ENCODE peak calls at places on chromosomes 2 and 18, in nine cellular contexts. One of them, this sample, is unnamed.

GRCh38 chr18:433297-433696 is 67.2 kb downstream of the COLEC12 start:
- DNase-seq in D341Med: no peak
- DNase-seq in cardiac fibroblast: no peak
- DNase-seq in hepatocyte: no peak
- DNase-seq in progenitor cell of endocrine pancreas: no peak
- DNase-seq in NCI-H774: no peak
- DNase-seq in GM20000: no peak
- DNase-seq in NCI-H1436 treated with DMSO at 0.1 percent for 48 hours: no peak
- DNase-seq in NCI-H748 treated with DMSO at 0.1 percent for 48 hours: no peak
- DNase-seq in this sample: no peak

GRCh38 chr2:237875234-237876055 is 16.0 kb downstream of the RAMP1 start:
- DNase-seq in NCI-H774: no peak
- DNase-seq in NCI-H748 treated with DMSO at 0.1 percent for 48 hours: no peak
- DNase-seq in cardiac fibroblast: no peak
- DNase-seq in D341Med: no peak
- DNase-seq in progenitor cell of endocrine pancreas: no peak
- DNase-seq in hepatocyte: peak; percentile 3
- DNase-seq in NCI-H1436 treated with DMSO at 0.1 percent for 48 hours: no peak
- DNase-seq in GM20000: peak; percentile 18
- DNase-seq in this sample: peak; percentile 38

GRCh38 chr2:45000921-45001628 is 8.2 kb downstream of the SIX2 start:
- DNase-seq in GM20000: no peak
- DNase-seq in NCI-H774: no peak
- DNase-seq in NCI-H748 treated with DMSO at 0.1 percent for 48 hours: no peak
- DNase-seq in hepatocyte: peak; percentile 54
- DNase-seq in D341Med: no peak
- DNase-seq in progenitor cell of endocrine pancreas: no peak
- DNase-seq in cardiac fibroblast: peak; percentile 25
- DNase-seq in NCI-H1436 treated with DMSO at 0.1 percent for 48 hours: no peak
- DNase-seq in this sample: peak; percentile 75

GRCh38 chr2:116980354-116980753 is 834.1 kb upstream of the DDX18 start:
- DNase-seq in NCI-H774: peak; percentile 15
- DNase-seq in NCI-H1436 treated with DMSO at 0.1 percent for 48 hours: no peak
- DNase-seq in D341Med: no peak
- DNase-seq in GM20000: no peak
- DNase-seq in progenitor cell of endocrine pancreas: no peak
- DNase-seq in hepatocyte: no peak
- DNase-seq in NCI-H748 treated with DMSO at 0.1 percent for 48 hours: peak; percentile 45
- DNase-seq in cardiac fibroblast: no peak
- DNase-seq in this sample: no peak

GRCh38 chr18:44028109-44028508 is 652.6 kb upstream of the SETBP1 start:
- DNase-seq in progenitor cell of endocrine pancreas: no peak
- DNase-seq in NCI-H1436 treated with DMSO at 0.1 percent for 48 hours: no peak
- DNase-seq in NCI-H748 treated with DMSO at 0.1 percent for 48 hours: no peak
- DNase-seq in GM20000: no peak
- DNase-seq in hepatocyte: no peak
- DNase-seq in NCI-H774: no peak
- DNase-seq in cardiac fibroblast: no peak
- DNase-seq in D341Med: no peak
- DNase-seq in this sample: no peak

GRCh38 chr2:53217250-53217649 is 550.4 kb upstream of the CHAC2 start:
- DNase-seq in NCI-H774: no peak
- DNase-seq in NCI-H1436 treated with DMSO at 0.1 percent for 48 hours: no peak
- DNase-seq in NCI-H748 treated with DMSO at 0.1 percent for 48 hours: no peak
- DNase-seq in cardiac fibroblast: no peak
- DNase-seq in hepatocyte: no peak
- DNase-seq in D341Med: no peak
- DNase-seq in progenitor cell of endocrine pancreas: no peak
- DNase-seq in GM20000: no peak
- DNase-seq in this sample: no peak

GRCh38 chr2:2621855-2622254 is 290.8 kb upstream of the MYT1L start:
- DNase-seq in NCI-H1436 treated with DMSO at 0.1 percent for 48 hours: no peak
- DNase-seq in hepatocyte: no peak
- DNase-seq in cardiac fibroblast: no peak
- DNase-seq in D341Med: no peak
- DNase-seq in NCI-H774: no peak
- DNase-seq in GM20000: no peak
- DNase-seq in progenitor cell of endocrine pancreas: no peak
- DNase-seq in NCI-H748 treated with DMSO at 0.1 percent for 48 hours: no peak
- DNase-seq in this sample: no peak

GRCh38 chr2:102499558-102499957 is 26.5 kb downstream of the SLC9A4 start:
- DNase-seq in cardiac fibroblast: no peak
- DNase-seq in progenitor cell of endocrine pancreas: no peak
- DNase-seq in NCI-H774: no peak
- DNase-seq in GM20000: no peak
- DNase-seq in hepatocyte: no peak
- DNase-seq in NCI-H748 treated with DMSO at 0.1 percent for 48 hours: no peak
- DNase-seq in NCI-H1436 treated with DMSO at 0.1 percent for 48 hours: no peak
- DNase-seq in D341Med: no peak
- DNase-seq in this sample: no peak

GRCh38 chr2:47354013-47354816 is 48.7 kb upstream of the MSH2 start:
- DNase-seq in NCI-H1436 treated with DMSO at 0.1 percent for 48 hours: no peak
- DNase-seq in D341Med: no peak
- DNase-seq in NCI-H774: no peak
- DNase-seq in progenitor cell of endocrine pancreas: no peak
- DNase-seq in hepatocyte: peak; percentile 65
- DNase-seq in NCI-H748 treated with DMSO at 0.1 percent for 48 hours: no peak
- DNase-seq in GM20000: no peak
- DNase-seq in cardiac fibroblast: peak; percentile 53
- DNase-seq in this sample: peak; percentile 77

GRCh38 chr2:138090330-138090729 is 126.1 kb downstream of the HNMT start:
- DNase-seq in NCI-H774: peak; percentile 24
- DNase-seq in GM20000: peak; percentile 40
- DNase-seq in cardiac fibroblast: peak; percentile 79
- DNase-seq in progenitor cell of endocrine pancreas: no peak
- DNase-seq in D341Med: peak; percentile 63
- DNase-seq in NCI-H1436 treated with DMSO at 0.1 percent for 48 hours: no peak
- DNase-seq in hepatocyte: peak; percentile 21
- DNase-seq in NCI-H748 treated with DMSO at 0.1 percent for 48 hours: peak; percentile 26
- DNase-seq in this sample: no peak

GRCh38 chr2:164243315-164243714 is 378.0 kb downstream of the GRB14 start:
- DNase-seq in NCI-H748 treated with DMSO at 0.1 percent for 48 hours: peak; percentile 33
- DNase-seq in GM20000: no peak
- DNase-seq in NCI-H774: no peak
- DNase-seq in NCI-H1436 treated with DMSO at 0.1 percent for 48 hours: no peak
- DNase-seq in progenitor cell of endocrine pancreas: no peak
- DNase-seq in D341Med: no peak
- DNase-seq in hepatocyte: no peak
- DNase-seq in cardiac fibroblast: no peak
- DNase-seq in this sample: no peak

This sample was measured in islet precursor cell.